ENCODE peak calls at places on chromosomes 2 and 18, in ten cellular contexts. One of them, this sample, is unnamed.

GRCh38 chr2:8625399-8626283 is 56.2 kb upstream of the ID2 start:
- DNase-seq in brain microvascular endothelial cell: no peak
- DNase-seq in GM12865: no peak
- DNase-seq in A549: peak; percentile 57
- DNase-seq in choroid plexus epithelial cell: no peak
- DNase-seq in cardiac fibroblast: no peak
- DNase-seq in CD8-positive, alpha-beta T cell: no peak
- DNase-seq in spleen: no peak
- DNase-seq in WTC11: no peak
- DNase-seq in tibial artery: peak; percentile 15
- DNase-seq in this sample: no peak

GRCh38 chr2:123840614-123841013 is 184.5 kb upstream of the CNTNAP5 start:
- DNase-seq in spleen: no peak
- DNase-seq in A549: no peak
- DNase-seq in GM12865: no peak
- DNase-seq in cardiac fibroblast: no peak
- DNase-seq in WTC11: no peak
- DNase-seq in choroid plexus epithelial cell: no peak
- DNase-seq in CD8-positive, alpha-beta T cell: no peak
- DNase-seq in tibial artery: no peak
- DNase-seq in brain microvascular endothelial cell: no peak
- DNase-seq in this sample: no peak

GRCh38 chr18:55179460-55180195 is 220.4 kb upstream of the CCDC68 start:
- DNase-seq in CD8-positive, alpha-beta T cell: no peak
- DNase-seq in choroid plexus epithelial cell: peak; percentile 69
- DNase-seq in brain microvascular endothelial cell: no peak
- DNase-seq in A549: no peak
- DNase-seq in GM12865: no peak
- DNase-seq in tibial artery: no peak
- DNase-seq in spleen: no peak
- DNase-seq in WTC11: no peak
- DNase-seq in cardiac fibroblast: peak; percentile 63
- DNase-seq in this sample: no peak

GRCh38 chr2:38159621-38160020 is 83.7 kb upstream of the CYP1B1 start:
- DNase-seq in cardiac fibroblast: no peak
- DNase-seq in GM12865: no peak
- DNase-seq in tibial artery: no peak
- DNase-seq in A549: no peak
- DNase-seq in choroid plexus epithelial cell: no peak
- DNase-seq in spleen: no peak
- DNase-seq in CD8-positive, alpha-beta T cell: no peak
- DNase-seq in WTC11: no peak
- DNase-seq in brain microvascular endothelial cell: no peak
- DNase-seq in this sample: no peak

GRCh38 chr2:176370423-176370822 is 101.2 kb downstream of the MTX2 start:
- DNase-seq in tibial artery: no peak
- DNase-seq in cardiac fibroblast: no peak
- DNase-seq in CD8-positive, alpha-beta T cell: no peak
- DNase-seq in GM12865: no peak
- DNase-seq in spleen: no peak
- DNase-seq in WTC11: no peak
- DNase-seq in A549: no peak
- DNase-seq in brain microvascular endothelial cell: no peak
- DNase-seq in choroid plexus epithelial cell: no peak
- DNase-seq in this sample: no peak

GRCh38 chr2:3356799-3357198 is 20.8 kb downstream of the EIPR1 start:
- DNase-seq in GM12865: no peak
- DNase-seq in CD8-positive, alpha-beta T cell: no peak
- DNase-seq in A549: no peak
- DNase-seq in choroid plexus epithelial cell: peak; percentile 13
- DNase-seq in brain microvascular endothelial cell: no peak
- DNase-seq in spleen: no peak
- DNase-seq in WTC11: no peak
- DNase-seq in cardiac fibroblast: no peak
- DNase-seq in tibial artery: no peak
- DNase-seq in this sample: no peak

GRCh38 chr2:53381271-53381670 is 386.3 kb upstream of the CHAC2 start:
- DNase-seq in tibial artery: no peak
- DNase-seq in GM12865: no peak
- DNase-seq in CD8-positive, alpha-beta T cell: no peak
- DNase-seq in WTC11: no peak
- DNase-seq in cardiac fibroblast: no peak
- DNase-seq in A549: no peak
- DNase-seq in spleen: no peak
- DNase-seq in brain microvascular endothelial cell: no peak
- DNase-seq in choroid plexus epithelial cell: no peak
- DNase-seq in this sample: no peak

GRCh38 chr18:64244571-64244970 is 95.7 kb upstream of the LINC00305 start:
- DNase-seq in tibial artery: no peak
- DNase-seq in cardiac fibroblast: no peak
- DNase-seq in CD8-positive, alpha-beta T cell: no peak
- DNase-seq in choroid plexus epithelial cell: peak; percentile 18
- DNase-seq in spleen: no peak
- DNase-seq in brain microvascular endothelial cell: no peak
- DNase-seq in GM12865: peak; percentile 11
- DNase-seq in A549: peak; percentile 3
- DNase-seq in WTC11: peak; percentile 14
- DNase-seq in this sample: no peak

GRCh38 chr2:11509657-11510360 is 24.0 kb upstream of the GREB1 start:
- DNase-seq in A549: no peak
- DNase-seq in GM12865: no peak
- DNase-seq in cardiac fibroblast: no peak
- DNase-seq in brain microvascular endothelial cell: no peak
- DNase-seq in CD8-positive, alpha-beta T cell: no peak
- DNase-seq in choroid plexus epithelial cell: no peak
- DNase-seq in WTC11: no peak
- DNase-seq in spleen: no peak
- DNase-seq in tibial artery: no peak
- DNase-seq in this sample: no peak

GRCh38 chr2:203804766-203805484 is 62.6 kb upstream of the CTLA4 start:
- DNase-seq in GM12865: no peak
- DNase-seq in CD8-positive, alpha-beta T cell: no peak
- DNase-seq in A549: no peak
- DNase-seq in cardiac fibroblast: peak; percentile 61
- DNase-seq in tibial artery: no peak
- DNase-seq in spleen: no peak
- DNase-seq in brain microvascular endothelial cell: peak; percentile 74
- DNase-seq in choroid plexus epithelial cell: peak; percentile 77
- DNase-seq in WTC11: no peak
- DNase-seq in this sample: no peak

GRCh38 chr2:213425618-213426017 is 141.4 kb downstream of the SPAG16 start:
- DNase-seq in choroid plexus epithelial cell: no peak
- DNase-seq in A549: no peak
- DNase-seq in cardiac fibroblast: no peak
- DNase-seq in tibial artery: no peak
- DNase-seq in brain microvascular endothelial cell: no peak
- DNase-seq in WTC11: no peak
- DNase-seq in CD8-positive, alpha-beta T cell: no peak
- DNase-seq in spleen: no peak
- DNase-seq in GM12865: no peak
- DNase-seq in this sample: no peak
- TF ChIP-seq CTCF in choroid plexus epithelial cell: no peak
- TF ChIP-seq CTCF in A549: no peak
- TF ChIP-seq CTCF in cardiac fibroblast: no peak
- TF ChIP-seq CTCF in tibial artery: no peak
- TF ChIP-seq CTCF in brain microvascular endothelial cell: no peak
- TF ChIP-seq CTCF in WTC11: no peak
- TF ChIP-seq CTCF in CD8-positive, alpha-beta T cell: no peak
- TF ChIP-seq CTCF in spleen: no peak
- TF ChIP-seq CTCF in GM12865: no peak
- TF ChIP-seq CTCF in this sample: no peak

DNA sequence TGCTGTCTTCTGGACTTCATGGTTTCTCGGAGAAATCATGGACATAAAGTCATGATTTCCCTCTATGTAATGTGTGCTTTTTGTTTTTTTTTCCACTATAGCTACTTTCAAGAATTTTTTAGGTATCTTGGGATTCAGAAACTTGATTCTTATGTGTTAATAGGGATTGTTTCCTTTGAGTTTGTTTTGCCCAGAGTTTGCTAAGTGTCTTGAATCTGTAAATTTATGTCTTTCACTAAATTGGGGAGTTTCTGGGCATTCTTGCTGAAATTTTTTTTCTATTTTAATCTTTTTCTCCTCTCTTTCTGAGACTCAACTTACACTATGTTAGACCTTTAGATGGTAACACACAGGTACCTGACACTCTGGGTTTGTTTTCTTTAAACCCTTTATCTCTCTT is 182.7 kb downstream of the LAMA1 start:
- DNase-seq in GM12865: no peak
- DNase-seq in brain microvascular endothelial cell: no peak
- DNase-seq in cardiac fibroblast: no peak
- DNase-seq in choroid plexus epithelial cell: no peak
- DNase-seq in WTC11: no peak
- DNase-seq in tibial artery: no peak
- DNase-seq in CD8-positive, alpha-beta T cell: no peak
- DNase-seq in spleen: no peak
- DNase-seq in A549: no peak
- DNase-seq in this sample: no peak
- TF ChIP-seq CTCF in GM12865: no peak
- TF ChIP-seq CTCF in brain microvascular endothelial cell: no peak
- TF ChIP-seq CTCF in cardiac fibroblast: no peak
- TF ChIP-seq CTCF in choroid plexus epithelial cell: no peak
- TF ChIP-seq CTCF in WTC11: no peak
- TF ChIP-seq CTCF in tibial artery: no peak
- TF ChIP-seq CTCF in CD8-positive, alpha-beta T cell: no peak
- TF ChIP-seq CTCF in spleen: no peak
- TF ChIP-seq CTCF in A549: no peak
- TF ChIP-seq CTCF in this sample: no peak

GRCh38 chr2:189762551-189763298 is at the start of gene OSGEPL1:
- DNase-seq in brain microvascular endothelial cell: peak; percentile 91
- DNase-seq in spleen: peak; percentile 98
- DNase-seq in cardiac fibroblast: peak; percentile 94
- DNase-seq in A549: peak; percentile 97
- DNase-seq in WTC11: peak; percentile 93
- DNase-seq in CD8-positive, alpha-beta T cell: peak; percentile 91
- DNase-seq in GM12865: peak; percentile 96
- DNase-seq in choroid plexus epithelial cell: peak; percentile 93
- DNase-seq in tibial artery: peak; percentile 92
- DNase-seq in this sample: peak; percentile 85
- TF ChIP-seq CTCF in brain microvascular endothelial cell: peak; percentile 76
- TF ChIP-seq CTCF in spleen: no peak
- TF ChIP-seq CTCF in cardiac fibroblast: peak; percentile 60
- TF ChIP-seq CTCF in A549: peak; percentile 66
- TF ChIP-seq CTCF in WTC11: peak; percentile 20
- TF ChIP-seq CTCF in CD8-positive, alpha-beta T cell: peak; percentile 52
- TF ChIP-seq CTCF in GM12865: peak; percentile 58
- TF ChIP-seq CTCF in choroid plexus epithelial cell: peak; percentile 76
- TF ChIP-seq CTCF in tibial artery: peak; percentile 19
- TF ChIP-seq CTCF in this sample: peak; percentile 60

GRCh38 chr2:20916604-20917286 is 93.8 kb upstream of the LDAH start:
- DNase-seq in brain microvascular endothelial cell: peak; percentile 29
- DNase-seq in cardiac fibroblast: peak; percentile 35
- DNase-seq in choroid plexus epithelial cell: peak; percentile 69
- DNase-seq in spleen: no peak
- DNase-seq in CD8-positive, alpha-beta T cell: no peak
- DNase-seq in tibial artery: no peak
- DNase-seq in A549: peak; percentile 47
- DNase-seq in WTC11: no peak
- DNase-seq in GM12865: no peak
- DNase-seq in this sample: no peak
- TF ChIP-seq CTCF in brain microvascular endothelial cell: peak; percentile 44
- TF ChIP-seq CTCF in cardiac fibroblast: peak; percentile 26
- TF ChIP-seq CTCF in choroid plexus epithelial cell: peak; percentile 56
- TF ChIP-seq CTCF in spleen: no peak
- TF ChIP-seq CTCF in CD8-positive, alpha-beta T cell: no peak
- TF ChIP-seq CTCF in tibial artery: peak; percentile 13
- TF ChIP-seq CTCF in A549: peak; percentile 27
- TF ChIP-seq CTCF in WTC11: no peak
- TF ChIP-seq CTCF in GM12865: peak; percentile 8
- TF ChIP-seq CTCF in this sample: no peak

DNA sequence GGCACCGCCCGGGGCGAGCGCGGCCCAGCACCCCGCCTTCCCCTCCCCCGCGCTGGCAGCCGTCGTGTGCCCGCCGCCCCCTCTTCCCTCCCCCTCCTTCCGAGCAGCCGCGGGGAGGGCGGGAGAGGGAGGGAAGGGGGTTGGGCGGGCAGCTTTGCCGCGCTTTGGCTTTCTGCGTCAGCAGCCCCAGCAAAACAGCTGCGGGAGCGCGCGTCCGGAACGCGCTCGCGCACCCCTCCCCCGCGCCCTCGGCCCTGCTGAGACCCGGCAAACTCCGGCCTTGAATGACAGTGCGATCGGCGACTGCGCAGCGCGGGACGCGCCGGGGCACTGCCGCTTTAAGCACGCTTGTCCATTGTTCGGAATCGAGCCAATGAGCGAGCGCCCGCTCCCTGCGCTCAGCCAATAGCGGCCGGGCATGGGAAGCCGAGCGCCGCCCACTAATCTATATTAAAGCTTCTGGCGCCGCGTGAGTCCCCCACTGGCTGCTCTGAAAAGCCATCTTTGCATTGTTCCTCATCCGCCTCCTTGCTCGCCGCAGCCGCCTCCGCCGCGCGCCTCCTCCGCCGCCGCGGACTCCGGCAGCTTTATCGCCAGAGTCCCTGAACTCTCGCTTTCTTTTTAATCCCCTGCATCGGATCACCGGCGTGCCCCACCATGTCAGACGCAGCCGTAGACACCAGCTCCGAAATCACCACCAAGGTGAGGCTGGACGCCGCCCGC is at the start of gene PTMA:
- DNase-seq in brain microvascular endothelial cell: peak; percentile 99
- DNase-seq in choroid plexus epithelial cell: peak; percentile 100
- DNase-seq in GM12865: peak; percentile 100
- DNase-seq in A549: peak; percentile 100
- DNase-seq in CD8-positive, alpha-beta T cell: peak; percentile 98
- DNase-seq in cardiac fibroblast: peak; percentile 100
- DNase-seq in WTC11: peak; percentile 99
- DNase-seq in tibial artery: peak; percentile 99
- DNase-seq in spleen: peak; percentile 100
- DNase-seq in this sample: peak; percentile 99
- TF ChIP-seq CTCF in brain microvascular endothelial cell: no peak
- TF ChIP-seq CTCF in choroid plexus epithelial cell: no peak
- TF ChIP-seq CTCF in GM12865: no peak
- TF ChIP-seq CTCF in A549: no peak
- TF ChIP-seq CTCF in CD8-positive, alpha-beta T cell: no peak
- TF ChIP-seq CTCF in cardiac fibroblast: no peak
- TF ChIP-seq CTCF in WTC11: no peak
- TF ChIP-seq CTCF in tibial artery: no peak
- TF ChIP-seq CTCF in spleen: no peak
- TF ChIP-seq CTCF in this sample: no peak